ENCODE peak calls at places on chromosomes 5 and 9, in nine cellular contexts. One of them, this sample, is unnamed. For H3K27me3, the result is how much of the 10 kb centered on the place peaks cover.

GRCh38 chr5:94857119-94857518 is 238.7 kb downstream of the SLF1 start:
- DNase-seq in suprapubic skin: no peak
- DNase-seq in HepG2: no peak
- DNase-seq in brain microvascular endothelial cell: no peak
- DNase-seq in lower lobe of right lung: no peak
- DNase-seq in GM06990: no peak
- DNase-seq in A673: peak
- DNase-seq in Panc1: no peak
- DNase-seq in IMR-90: no peak
- DNase-seq in this sample: no peak

GRCh38 chr5:40679071-40679997 is at the start of gene PTGER4:
- DNase-seq in suprapubic skin: peak
- DNase-seq in A673: peak
- DNase-seq in HepG2: peak
- DNase-seq in GM06990: peak
- DNase-seq in brain microvascular endothelial cell: peak
- DNase-seq in IMR-90: peak
- DNase-seq in Panc1: peak
- DNase-seq in lower lobe of right lung: peak
- DNase-seq in this sample: peak

GRCh38 chr5:17190242-17190778 is 27.1 kb upstream of the BASP1 start:
- DNase-seq in brain microvascular endothelial cell: peak
- DNase-seq in suprapubic skin: no peak
- DNase-seq in GM06990: peak
- DNase-seq in IMR-90: peak
- DNase-seq in A673: peak
- DNase-seq in lower lobe of right lung: no peak
- DNase-seq in Panc1: peak
- DNase-seq in HepG2: peak
- DNase-seq in this sample: no peak

GRCh38 chr5:76292923-76293322 is 110.2 kb upstream of the IQGAP2 start:
- DNase-seq in GM06990: peak
- DNase-seq in Panc1: no peak
- DNase-seq in lower lobe of right lung: no peak
- DNase-seq in suprapubic skin: no peak
- DNase-seq in brain microvascular endothelial cell: no peak
- DNase-seq in A673: no peak
- DNase-seq in HepG2: no peak
- DNase-seq in IMR-90: no peak
- DNase-seq in this sample: no peak

GRCh38 chr9:104858271-104858670 is 69.7 kb downstream of the ABCA1 start:
- DNase-seq in lower lobe of right lung: no peak
- DNase-seq in A673: no peak
- DNase-seq in HepG2: no peak
- DNase-seq in Panc1: no peak
- DNase-seq in suprapubic skin: no peak
- DNase-seq in GM06990: no peak
- DNase-seq in IMR-90: peak
- DNase-seq in brain microvascular endothelial cell: no peak
- DNase-seq in this sample: no peak

GRCh38 chr9:137670391-137671195 is 51.8 kb downstream of the EHMT1 start:
- DNase-seq in Panc1: no peak
- DNase-seq in suprapubic skin: no peak
- DNase-seq in HepG2: peak
- DNase-seq in A673: no peak
- DNase-seq in lower lobe of right lung: no peak
- DNase-seq in GM06990: no peak
- DNase-seq in brain microvascular endothelial cell: no peak
- DNase-seq in IMR-90: no peak
- DNase-seq in this sample: no peak

GRCh38 chr5:140075371-140075770 is 32.3 kb upstream of the NRG2 start:
- DNase-seq in IMR-90: peak
- DNase-seq in GM06990: no peak
- DNase-seq in HepG2: no peak
- DNase-seq in A673: peak
- DNase-seq in lower lobe of right lung: no peak
- DNase-seq in brain microvascular endothelial cell: no peak
- DNase-seq in suprapubic skin: no peak
- DNase-seq in Panc1: no peak
- DNase-seq in this sample: no peak

GRCh38 chr9:121989010-121989409 is 104.1 kb downstream of the TTLL11 start:
- DNase-seq in Panc1: no peak
- DNase-seq in GM06990: no peak
- DNase-seq in HepG2: no peak
- DNase-seq in IMR-90: peak
- DNase-seq in suprapubic skin: no peak
- DNase-seq in brain microvascular endothelial cell: peak
- DNase-seq in A673: peak
- DNase-seq in lower lobe of right lung: no peak
- DNase-seq in this sample: no peak

GRCh38 chr5:122965111-122965510 is 71.4 kb downstream of the PPIC start:
- DNase-seq in IMR-90: no peak
- DNase-seq in HepG2: no peak
- DNase-seq in brain microvascular endothelial cell: no peak
- DNase-seq in GM06990: no peak
- DNase-seq in lower lobe of right lung: no peak
- DNase-seq in A673: no peak
- DNase-seq in suprapubic skin: no peak
- DNase-seq in Panc1: no peak
- DNase-seq in this sample: no peak

GRCh38 chr5:180206993-180207392 is 2.0 kb downstream of the RASGEF1C start:
- DNase-seq in Panc1: no peak
- DNase-seq in suprapubic skin: no peak
- DNase-seq in HepG2: no peak
- DNase-seq in GM06990: no peak
- DNase-seq in brain microvascular endothelial cell: no peak
- DNase-seq in IMR-90: no peak
- DNase-seq in A673: no peak
- DNase-seq in lower lobe of right lung: no peak
- DNase-seq in this sample: no peak

GRCh38 chr5:180208038-180208434 is 975 bp downstream of the RASGEF1C start:
- DNase-seq in brain microvascular endothelial cell: no peak
- DNase-seq in A673: no peak
- DNase-seq in IMR-90: no peak
- DNase-seq in lower lobe of right lung: no peak
- DNase-seq in GM06990: no peak
- DNase-seq in HepG2: no peak
- DNase-seq in Panc1: no peak
- DNase-seq in suprapubic skin: no peak
- DNase-seq in this sample: no peak

GRCh38 chr5:180209137-180209581 is at the start of gene RASGEF1C:
- DNase-seq in GM06990: peak
- DNase-seq in suprapubic skin: no peak
- DNase-seq in brain microvascular endothelial cell: no peak
- DNase-seq in Panc1: no peak
- DNase-seq in lower lobe of right lung: peak
- DNase-seq in IMR-90: peak
- DNase-seq in HepG2: peak
- DNase-seq in A673: peak
- DNase-seq in this sample: no peak

GRCh38 chr5:180207593-180207992 is 1.4 kb downstream of the RASGEF1C start:
- DNase-seq in A673: no peak
- DNase-seq in GM06990: no peak
- DNase-seq in suprapubic skin: no peak
- DNase-seq in brain microvascular endothelial cell: no peak
- DNase-seq in lower lobe of right lung: no peak
- DNase-seq in IMR-90: no peak
- DNase-seq in HepG2: no peak
- DNase-seq in Panc1: no peak
- DNase-seq in this sample: no peak

DNA sequence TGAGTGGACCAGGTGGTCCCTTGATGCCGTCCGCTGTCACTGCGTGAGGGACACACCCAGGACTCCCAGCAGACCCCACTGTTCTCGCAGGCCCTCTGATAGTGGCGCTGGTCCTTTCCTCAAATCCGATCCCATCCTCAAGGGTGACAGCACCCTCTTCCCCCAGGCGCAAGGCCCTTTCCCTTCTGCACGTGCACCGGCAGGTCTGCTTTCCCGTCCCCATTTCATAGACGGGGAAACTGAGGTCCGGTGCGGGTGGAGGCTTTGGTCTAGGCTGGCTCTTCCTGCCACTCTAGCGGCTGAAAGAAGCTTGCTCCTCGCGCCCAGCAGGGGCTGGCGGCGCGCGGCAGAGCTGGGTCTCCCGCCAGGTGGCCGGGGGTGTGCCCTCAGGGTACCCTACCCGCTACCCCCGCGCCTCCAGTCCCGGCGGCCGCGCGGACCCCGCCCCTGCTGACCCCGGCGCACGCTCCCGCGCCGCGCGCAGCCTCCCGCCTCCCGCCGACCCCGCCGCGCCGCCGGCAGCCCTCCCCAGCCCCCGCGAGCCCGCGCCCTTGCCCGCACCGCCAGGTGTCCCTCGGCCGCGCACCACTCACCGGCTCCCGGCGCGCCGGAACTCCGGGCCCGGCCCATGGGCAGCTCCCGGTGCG is 453 bp downstream of the RASGEF1C start:
- DNase-seq in GM06990: no peak
- DNase-seq in IMR-90: no peak
- DNase-seq in HepG2: no peak
- DNase-seq in lower lobe of right lung: no peak
- DNase-seq in Panc1: no peak
- DNase-seq in suprapubic skin: no peak
- DNase-seq in A673: peak
- DNase-seq in brain microvascular endothelial cell: no peak
- DNase-seq in this sample: no peak
- TF ChIP-seq CTCF in GM06990: no peak
- TF ChIP-seq CTCF in IMR-90: no peak
- TF ChIP-seq CTCF in HepG2: no peak
- TF ChIP-seq CTCF in lower lobe of right lung: no peak
- TF ChIP-seq CTCF in Panc1: no peak
- TF ChIP-seq CTCF in suprapubic skin: no peak
- TF ChIP-seq CTCF in A673: no peak
- TF ChIP-seq CTCF in brain microvascular endothelial cell: peak
- TF ChIP-seq CTCF in this sample: no peak

DNA sequence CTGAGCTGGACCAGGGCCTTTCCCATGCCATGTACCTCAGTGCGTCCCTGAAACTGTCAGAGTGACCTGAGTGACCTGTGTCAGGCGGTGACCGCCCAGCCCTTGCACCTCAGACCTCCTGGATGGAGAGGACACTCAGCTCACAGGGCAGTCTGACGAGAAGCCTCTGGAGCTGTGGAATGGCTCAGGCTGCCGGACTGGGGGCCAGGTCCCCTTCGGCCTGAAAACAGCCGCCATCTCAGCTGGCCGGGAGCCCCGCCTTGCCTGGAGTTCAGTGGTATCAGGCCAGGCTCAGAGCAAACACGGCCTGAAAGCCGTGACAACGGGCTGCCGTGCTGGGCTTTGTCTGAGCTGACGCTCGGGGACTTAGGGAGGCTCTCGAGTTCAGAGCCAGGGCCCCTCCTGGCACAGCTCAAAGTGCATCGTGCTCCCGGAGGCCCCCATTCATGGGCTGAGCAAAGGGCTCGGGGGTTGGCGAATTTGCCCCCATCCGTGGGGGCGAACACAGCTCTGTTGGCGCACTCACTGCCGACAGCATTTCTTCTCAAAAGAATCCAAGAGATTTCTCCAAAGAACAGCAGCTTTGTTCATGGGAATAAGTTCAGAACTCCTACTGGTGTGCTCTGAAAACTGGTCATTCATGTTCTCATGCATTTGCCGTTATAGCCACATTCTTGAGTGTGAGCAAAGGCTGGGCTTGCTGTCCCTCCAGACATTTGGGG is 8.4 kb upstream of the SLC9A3 start:
- DNase-seq in Panc1: no peak
- DNase-seq in IMR-90: no peak
- DNase-seq in lower lobe of right lung: peak
- DNase-seq in GM06990: no peak
- DNase-seq in brain microvascular endothelial cell: no peak
- DNase-seq in A673: no peak
- DNase-seq in suprapubic skin: no peak
- DNase-seq in HepG2: peak
- DNase-seq in this sample: no peak
- H3K27me3 ChIP-seq in Panc1: under half
- H3K27me3 ChIP-seq in IMR-90: half or more
- H3K27me3 ChIP-seq in lower lobe of right lung: half or more
- H3K27me3 ChIP-seq in GM06990: under half
- H3K27me3 ChIP-seq in brain microvascular endothelial cell: half or more
- H3K27me3 ChIP-seq in A673: half or more
- H3K27me3 ChIP-seq in suprapubic skin: half or more
- H3K27me3 ChIP-seq in HepG2: under half
- H3K27me3 ChIP-seq in this sample: half or more

DNA sequence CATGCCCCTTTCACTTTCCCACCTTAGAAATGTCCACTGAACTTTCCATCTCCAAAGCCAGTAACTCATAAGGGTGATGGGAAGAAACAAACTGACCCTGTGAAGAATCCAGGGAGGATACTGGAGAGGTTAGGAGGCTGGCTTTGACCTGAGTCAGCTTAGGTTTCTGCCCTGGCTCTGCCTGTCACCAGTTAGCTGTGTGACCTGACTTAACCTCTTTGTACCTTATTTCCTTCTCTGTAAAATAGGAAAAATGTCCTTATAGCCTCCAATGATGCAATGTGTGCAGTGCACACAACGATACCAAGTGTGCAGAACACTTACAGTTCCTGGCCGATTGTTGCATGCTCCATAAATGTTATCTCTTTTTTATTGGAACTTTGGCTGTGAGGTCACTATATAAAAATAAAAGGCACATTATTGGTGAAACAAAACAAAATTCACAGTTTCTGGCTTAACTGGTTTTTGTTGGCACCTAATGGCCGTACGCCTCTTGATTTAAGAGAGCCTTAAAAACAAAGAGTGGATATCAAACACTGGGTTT is 37.8 kb downstream of the GABRP start:
- DNase-seq in lower lobe of right lung: no peak
- DNase-seq in A673: no peak
- DNase-seq in IMR-90: no peak
- DNase-seq in Panc1: no peak
- DNase-seq in brain microvascular endothelial cell: no peak
- DNase-seq in suprapubic skin: no peak
- DNase-seq in HepG2: no peak
- DNase-seq in GM06990: no peak
- DNase-seq in this sample: no peak
- TF ChIP-seq CTCF in lower lobe of right lung: no peak
- TF ChIP-seq CTCF in A673: no peak
- TF ChIP-seq CTCF in IMR-90: no peak
- TF ChIP-seq CTCF in Panc1: no peak
- TF ChIP-seq CTCF in brain microvascular endothelial cell: no peak
- TF ChIP-seq CTCF in suprapubic skin: no peak
- TF ChIP-seq CTCF in HepG2: no peak
- TF ChIP-seq CTCF in GM06990: no peak
- TF ChIP-seq CTCF in this sample: no peak

GRCh38 chr9:131018621-131019020 is 9.6 kb downstream of the LAMC3 start:
- DNase-seq in suprapubic skin: no peak
- DNase-seq in IMR-90: no peak
- DNase-seq in HepG2: peak
- DNase-seq in lower lobe of right lung: no peak
- DNase-seq in brain microvascular endothelial cell: no peak
- DNase-seq in Panc1: no peak
- DNase-seq in A673: no peak
- DNase-seq in GM06990: no peak
- DNase-seq in this sample: peak
- H3K27me3 ChIP-seq in suprapubic skin: under half
- H3K27me3 ChIP-seq in IMR-90: under half
- H3K27me3 ChIP-seq in HepG2: under half
- H3K27me3 ChIP-seq in lower lobe of right lung: under half
- H3K27me3 ChIP-seq in brain microvascular endothelial cell: half or more
- H3K27me3 ChIP-seq in Panc1: under half
- H3K27me3 ChIP-seq in A673: under half
- H3K27me3 ChIP-seq in GM06990: under half
- H3K27me3 ChIP-seq in this sample: half or more